ENCODE peak calls at places on chromosomes 7 and 10, in four cellular contexts. K is IMR-90, F is mesendoderm, E is H1. J is an unnamed sample.

GRCh38 chr7:129882531-129882930 is 70.2 kb downstream of the UBE2H start:
- DNase-seq in K (peak), F (no peak), E (no peak), J (no peak)

GRCh38 chr7:33339074-33339805 is 209.9 kb downstream of the BBS9 start:
- DNase-seq in K (no peak), F (no peak), E (no peak), J (no peak)

GRCh38 chr10:103491729-103492364 is 1.7 kb upstream of the NEURL1 start:
- DNase-seq in K (peak), F (peak), E (no peak), J (no peak)

GRCh38 chr10:103578782-103579382 is 85.4 kb downstream of the NEURL1 start:
- DNase-seq in K (no peak), F (no peak), E (no peak), J (no peak)

GRCh38 chr10:48940372-48940771 is 732 bp upstream of the LRRC18 start:
- DNase-seq in K (no peak), F (no peak), E (no peak), J (peak)

GRCh38 chr10:23193435-23194074 is 1.4 kb downstream of the PTF1A start:
- DNase-seq in K (no peak), F (no peak), E (no peak), J (no peak)

GRCh38 chr10:107163904-107164861 is at the start of gene SORCS1:
- DNase-seq in K (no peak), F (peak), E (no peak), J (peak)

GRCh38 chr10:71927669-71928592 is 36.3 kb upstream of the CHST3 start:
- DNase-seq in K (peak), F (no peak), E (no peak), J (no peak)

GRCh38 chr7:74466196-74466813 is 12.6 kb downstream of the GTF2IRD1 start:
- DNase-seq in K (no peak), F (peak), E (no peak), J (no peak)

GRCh38 chr7:51144178-51144577 is 172.4 kb downstream of the COBL start:
- DNase-seq in K (no peak), F (no peak), E (no peak), J (no peak)

GRCh38 chr7:142104550-142105527 is 6.7 kb upstream of the MGAM2 start:
- DNase-seq in K (no peak), F (no peak), E (no peak), J (no peak)

GRCh38 chr7:66967029-66967428 is 28.4 kb downstream of the SBDS start:
- DNase-seq in K (no peak), F (peak), E (no peak), J (no peak)

GRCh38 chr7:44048031-44048795 is 3.7 kb downstream of the DBNL start:
- DNase-seq in K (no peak), F (no peak), E (no peak), J (peak)

GRCh38 chr10:94567714-94568520 is 22.3 kb downstream of the HELLS start:
- DNase-seq in K (no peak), F (peak), E (no peak), J (no peak)

GRCh38 chr7:2018786-2019692 is 213.7 kb downstream of the MAD1L1 start:
- DNase-seq in K (peak), F (peak), E (no peak), J (no peak)

GRCh38 chr10:16656886-16657285 is 135.2 kb upstream of the C1QL3 start:
- DNase-seq in K (no peak), F (no peak), E (no peak), J (no peak)

GRCh38 chr10:126229701-126230100 is 158.6 kb downstream of the ADAM12 start:
- DNase-seq in K (no peak), F (no peak), E (no peak), J (no peak)

GRCh38 chr7:95478139-95479037 is 7.4 kb upstream of the ASB4 start:
- DNase-seq in K (peak), F (peak), E (no peak), J (peak)

GRCh38 chr7:44155191-44156185 is 14.4 kb upstream of the MYL7 start:
- DNase-seq in K (no peak), F (no peak), E (no peak), J (no peak)

GRCh38 chr7:44486693-44487092 is 3.8 kb downstream of the NUDCD3 start:
- DNase-seq in K (peak), F (peak), E (no peak), J (no peak)

GRCh38 chr7:114085592-114086490 is 167.0 kb upstream of the PPP1R3A start:
- DNase-seq in K (peak), F (peak), E (peak), J (peak)

GRCh38 chr7:142647749-142648148 is 101.5 kb upstream of the PRSS1 start:
- DNase-seq in K (no peak), F (no peak), E (no peak), J (no peak)

GRCh38 chr7:142478479-142479220 is 220.8 kb upstream of the PRSS58 start:
- DNase-seq in K (peak), F (peak), E (no peak), J (no peak)

GRCh38 chr7:44581426-44581906 is 565 bp downstream of the TMED4 start:
- DNase-seq in K (no peak), F (peak), E (no peak), J (no peak)

GRCh38 chr7:43876266-43876665 is 6.9 kb upstream of the MRPS24 start:
- DNase-seq in K (no peak), F (no peak), E (no peak), J (no peak)

GRCh38 chr7:35647171-35647574 is 47.8 kb downstream of the HERPUD2 start:
- DNase-seq in K (peak), F (peak), E (no peak), J (peak)

GRCh38 chr10:75293456-75293840 is 57.7 kb upstream of the COMTD1 start:
- DNase-seq in K (peak), F (peak), E (no peak), J (no peak)

GRCh38 chr7:139721417-139721816 is 56.4 kb downstream of the HIPK2 start:
- DNase-seq in K (no peak), F (no peak), E (no peak), J (no peak)

GRCh38 chr7:153091477-153091876 is 331.9 kb downstream of the ACTR3B start:
- DNase-seq in K (no peak), F (no peak), E (no peak), J (no peak)

GRCh38 chr10:971613-972012 is 16.6 kb upstream of the GTPBP4 start:
- DNase-seq in K (no peak), F (no peak), E (no peak), J (no peak)

GRCh38 chr7:7165372-7165771 is 17.0 kb upstream of the C1GALT1 start:
- DNase-seq in K (no peak), F (no peak), E (no peak), J (no peak)

GRCh38 chr7:142956951-142957623 is 5.1 kb downstream of the KEL start:
- DNase-seq in K (no peak), F (peak), E (no peak), J (no peak)

GRCh38 chr7:42566981-42567510 is 330.0 kb upstream of the GLI3 start:
- DNase-seq in K (no peak), F (no peak), E (no peak), J (no peak)

GRCh38 chr7:16951483-16952080 is 69.8 kb upstream of the AGR3 start:
- DNase-seq in K (no peak), F (no peak), E (no peak), J (no peak)

GRCh38 chr7:130458256-130458655 is 17.4 kb upstream of the CEP41 start:
- DNase-seq in K (no peak), F (no peak), E (no peak), J (no peak)

GRCh38 chr10:18238875-18239485 is 98.8 kb downstream of the CACNB2 start:
- DNase-seq in K (peak), F (peak), E (no peak), J (no peak)

DNA sequence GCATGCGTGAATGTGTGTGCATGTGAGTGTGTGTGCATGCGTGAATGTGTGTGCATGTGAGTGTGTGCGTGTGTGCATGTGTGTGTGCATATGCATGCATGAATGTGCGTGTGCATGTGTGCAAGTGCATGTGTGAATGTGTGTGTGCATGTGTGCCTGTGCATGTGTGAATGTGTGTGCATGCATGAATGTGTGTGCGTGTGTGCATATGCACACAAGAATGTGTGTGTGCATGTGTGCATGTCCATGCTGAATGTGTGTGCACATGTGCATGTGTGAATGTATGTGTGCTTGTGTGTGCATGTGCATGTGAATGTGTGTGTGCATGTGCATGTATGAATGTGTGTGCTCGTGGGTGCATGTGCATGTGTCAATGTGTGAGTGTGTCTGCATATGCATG is 42.1 kb upstream of the NUB1 start:
- DNase-seq in K (no peak), F (no peak), E (no peak), J (peak)
- H4K8ac ChIP-seq in K (no peak), F (no peak), E (no peak), J (no peak)

GRCh38 chr7:133543657-133544056 is 290.8 kb downstream of the EXOC4 start:
- DNase-seq in K (no peak), F (no peak), E (no peak), J (no peak)

GRCh38 chr7:133550145-133550544 is 297.3 kb downstream of the EXOC4 start:
- DNase-seq in K (no peak), F (no peak), E (no peak), J (no peak)

GRCh38 chr7:133542209-133542780 is 289.4 kb downstream of the EXOC4 start:
- DNase-seq in K (no peak), F (no peak), E (no peak), J (no peak)

GRCh38 chr7:133547981-133548380 is 295.1 kb downstream of the EXOC4 start:
- DNase-seq in K (no peak), F (no peak), E (no peak), J (no peak)

GRCh38 chr7:133545613-133546012 is 292.7 kb downstream of the EXOC4 start:
- DNase-seq in K (peak), F (no peak), E (no peak), J (no peak)
- H4K5ac ChIP-seq in K (no peak), F (no peak), E (no peak), J (no peak)

GRCh38 chr7:106375499-106375898 is 90.7 kb upstream of the NAMPT start:
- DNase-seq in K (no peak), F (no peak), E (no peak), J (no peak)

GRCh38 chr7:106381252-106381651 is 96.5 kb upstream of the NAMPT start:
- DNase-seq in K (no peak), F (no peak), E (no peak), J (no peak)

GRCh38 chr7:106376026-106376799 is 91.4 kb upstream of the NAMPT start:
- DNase-seq in K (no peak), F (no peak), E (no peak), J (no peak)

GRCh38 chr7:106374437-106374836 is 89.7 kb upstream of the NAMPT start:
- DNase-seq in K (no peak), F (no peak), E (no peak), J (no peak)

GRCh38 chr7:106377847-106378361 is 93.1 kb upstream of the NAMPT start:
- DNase-seq in K (no peak), F (no peak), E (no peak), J (no peak)
- H4K8ac ChIP-seq in K (no peak), F (no peak), E (no peak), J (no peak)

GRCh38 chr10:7007575-7008190 is 403.2 kb downstream of the SFMBT2 start:
- DNase-seq in K (no peak), F (no peak), E (no peak), J (no peak)
- H4K5ac ChIP-seq in K (no peak), F (no peak), E (no peak), J (no peak)

GRCh38 chr10:132363921-132364593 is 32.1 kb downstream of the LRRC27 start:
- DNase-seq in K (no peak), F (peak), E (no peak), J (peak)
- H4K8ac ChIP-seq in K (no peak), F (no peak), E (peak), J (no peak)

GRCh38 chr10:119726291-119727261 is 726 bp downstream of the INPP5F start:
- DNase-seq in K (no peak), F (peak), E (no peak), J (peak)

GRCh38 chr10:119723624-119724023 is 2.2 kb upstream of the INPP5F start:
- DNase-seq in K (no peak), F (no peak), E (no peak), J (no peak)

GRCh38 chr10:119723161-119723560 is 2.7 kb upstream of the INPP5F start:
- DNase-seq in K (no peak), F (no peak), E (no peak), J (no peak)

GRCh38 chr10:119725550-119726290 is at the start of gene INPP5F:
- DNase-seq in K (peak), F (peak), E (peak), J (peak)

DNA sequence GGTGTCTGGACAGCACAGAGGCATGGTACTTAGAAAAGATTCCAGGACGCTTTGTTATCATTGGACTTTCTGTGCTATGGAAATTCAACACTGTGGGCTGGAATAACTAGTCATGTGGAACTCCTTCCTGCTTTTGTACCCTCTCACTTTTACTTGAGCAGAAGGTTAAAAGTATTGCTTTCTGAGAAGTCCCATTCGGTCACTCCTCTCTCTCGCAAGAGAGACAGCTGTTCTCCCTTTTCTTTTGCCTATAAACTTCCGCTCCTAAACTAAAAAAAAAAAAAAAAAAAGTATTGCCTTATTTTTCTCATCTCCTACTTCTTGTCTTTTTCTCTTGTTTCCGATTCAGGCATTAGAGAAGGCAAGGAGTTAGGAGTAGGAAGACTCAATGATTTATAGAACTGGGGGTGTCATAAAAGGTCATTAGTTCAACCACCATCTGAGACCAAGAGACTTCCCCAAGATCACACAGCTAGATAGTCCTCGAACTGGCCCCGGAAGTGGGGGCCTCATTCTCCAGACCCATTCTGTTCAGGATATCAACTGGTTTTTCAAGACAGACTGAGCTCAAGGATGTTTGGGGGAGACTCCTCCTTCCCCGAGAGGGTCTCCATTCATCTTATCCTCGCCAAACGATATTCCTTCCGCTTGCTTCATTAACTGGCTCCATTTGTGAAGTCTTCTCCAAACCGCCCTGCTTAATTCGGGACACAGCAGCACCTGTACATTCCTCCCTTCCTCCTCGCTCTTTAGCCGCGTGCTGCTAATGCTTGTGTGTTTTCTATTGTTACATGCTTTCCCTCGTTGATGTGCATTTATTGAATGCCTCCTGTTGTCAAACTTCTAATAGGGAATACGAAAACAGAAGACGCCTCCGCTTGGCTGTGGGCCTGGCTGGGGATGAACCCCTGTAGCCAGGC is 960 bp upstream of the INPP5F start:
- DNase-seq in K (peak), F (peak), E (no peak), J (no peak)
- H4K5ac ChIP-seq in K (peak), F (no peak), E (peak), J (no peak)

DNA sequence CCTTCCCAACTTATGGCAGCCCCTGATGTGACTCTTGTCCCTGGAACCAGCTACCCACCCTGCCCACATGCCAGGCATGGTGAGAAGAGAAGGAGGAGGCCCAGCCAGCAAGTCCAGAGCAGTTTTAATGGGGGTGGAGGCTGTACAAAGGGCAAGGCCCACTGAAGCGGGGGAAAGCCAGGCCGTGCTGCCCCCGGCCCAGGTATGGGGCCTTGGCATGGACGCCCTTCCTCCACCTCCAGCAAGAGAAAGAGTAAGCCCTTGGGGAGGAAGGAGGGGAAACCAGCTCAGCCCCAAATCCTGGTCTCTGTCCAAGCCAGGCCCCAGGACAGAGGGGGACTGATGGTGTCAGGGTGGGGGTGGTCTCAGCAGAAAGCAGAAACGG is 7.0 kb downstream of the NFKB2 start:
- DNase-seq in K (no peak), F (no peak), E (no peak), J (no peak)
- H4K8ac ChIP-seq in K (no peak), F (no peak), E (no peak), J (no peak)

DNA sequence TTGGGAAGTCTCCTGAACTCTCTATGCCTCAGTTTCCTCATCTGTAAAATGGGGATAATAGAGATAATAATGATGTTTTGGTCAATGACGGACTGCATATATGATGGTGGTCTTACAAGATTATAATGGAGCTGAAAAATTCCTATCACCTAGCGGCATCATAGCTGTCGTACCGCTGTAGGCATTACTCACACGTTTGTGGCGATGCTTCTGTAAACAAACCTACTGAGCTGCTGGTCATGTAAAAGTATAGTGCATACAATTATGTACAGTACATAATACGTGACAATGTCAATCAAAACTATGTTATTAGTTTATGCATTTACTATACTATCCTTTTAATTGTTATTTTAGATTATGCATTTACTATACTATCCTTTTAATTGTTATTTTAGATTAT is 339.1 kb upstream of the NPVF start:
- DNase-seq in K (no peak), F (no peak), E (no peak), J (no peak)
- H4K5ac ChIP-seq in K (no peak), F (no peak), E (no peak), J (no peak)